ENCODE peak calls at places on chromosomes 13 and 19, in five cellular contexts. C, B, Z, M and H are unnamed samples.

GRCh38 chr13:114062341-114062740 is 70.1 kb downstream of the RASA3 start:
- DNase-seq in C (no peak), M (no peak), B (no peak), Z (no peak), H (no peak)

GRCh38 chr13:25222740-25223139 is 50.7 kb upstream of the AMER2 start:
- DNase-seq in M (no peak), C (no peak), B (no peak), Z (no peak), H (no peak)

GRCh38 chr19:48308695-48309586 is 16.4 kb upstream of the EMP3 start:
- DNase-seq in M (no peak), B (no peak), Z (no peak), C (no peak), H (peak; percentile 66)

GRCh38 chr13:79338343-79338742 is 67.7 kb downstream of the RBM26 start:
- DNase-seq in Z (no peak), M (no peak), B (no peak), C (no peak), H (no peak)

GRCh38 chr13:39783051-39783450 is 127.6 kb downstream of the COG6 start:
- DNase-seq in M (no peak), B (no peak), C (no peak), Z (no peak), H (no peak)

GRCh38 chr13:109271555-109271954 is 514.8 kb downstream of the IRS2 start:
- DNase-seq in C (no peak), B (no peak), M (no peak), Z (no peak), H (no peak)

GRCh38 chr19:18392417-18392816 is 5.0 kb downstream of the LRRC25 start:
- DNase-seq in M (no peak), Z (peak; percentile 68), B (peak; percentile 34), C (no peak), H (no peak)

GRCh38 chr13:24161980-24162517 is 1.5 kb downstream of the SPATA13 start:
- DNase-seq in C (no peak), B (no peak), Z (no peak), M (no peak), H (no peak)

GRCh38 chr13:102870677-102871415 is 25.0 kb downstream of the ERCC5 start:
- DNase-seq in C (peak; percentile 17), B (peak; percentile 37), M (peak; percentile 50), Z (no peak), H (peak; percentile 87)

GRCh38 chr13:41271456-41272285 is 8.3 kb upstream of the MTRF1 start:
- DNase-seq in M (no peak), Z (no peak), C (no peak), B (no peak), H (no peak)

GRCh38 chr13:42046448-42046847 is 2.0 kb upstream of the DGKH start:
- DNase-seq in Z (no peak), B (no peak), C (no peak), M (no peak), H (no peak)

DNA sequence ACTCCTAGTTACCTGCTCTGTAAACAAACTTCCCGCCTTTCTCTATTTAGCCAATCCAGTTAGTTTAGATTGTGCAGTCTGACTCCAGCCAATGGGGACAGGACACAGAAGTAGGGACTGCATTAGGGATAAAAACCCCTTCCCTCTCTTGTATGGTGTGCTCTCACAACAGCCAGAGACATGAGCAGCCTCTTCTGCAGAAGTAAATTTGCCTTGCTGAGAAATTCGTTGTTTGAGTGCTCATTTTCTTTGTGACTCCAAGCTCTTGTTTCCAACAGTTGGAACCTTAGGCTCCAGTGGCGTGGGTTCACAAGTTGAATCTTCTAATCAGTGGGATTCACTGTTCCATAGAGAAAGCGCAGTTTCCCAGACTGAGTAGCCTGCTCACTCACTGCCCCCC is 66.1 kb downstream of the ZNF93 start:
- DNase-seq in Z (no peak), M (no peak), B (no peak), C (no peak), H (no peak)
- H3K4me3 ChIP-seq in Z (no peak overlapping the region), M (no peak overlapping the region), B (no peak overlapping the region), C (no peak overlapping the region), H (no peak overlapping the region)

GRCh38 chr19:29321116-29321515 is 108.2 kb upstream of the UQCRFS1 start:
- DNase-seq in C (no peak), Z (no peak), M (no peak), B (no peak), H (no peak)
- H3K27ac ChIP-seq in C (no peak overlapping the region), Z (no peak overlapping the region), M (no peak overlapping the region), B (no peak overlapping the region), H (no peak overlapping the region)

GRCh38 chr19:33282036-33282686 is 20.2 kb downstream of the CEBPA start:
- DNase-seq in C (no peak), Z (no peak), B (no peak), M (no peak), H (no peak)

GRCh38 chr19:33279430-33280350 is 22.6 kb downstream of the CEBPA start:
- DNase-seq in B (no peak), Z (no peak), C (no peak), M (no peak), H (no peak)

GRCh38 chr19:33278403-33279269 is 23.7 kb downstream of the CEBPA start:
- DNase-seq in B (no peak), Z (no peak), M (no peak), C (no peak), H (no peak)

GRCh38 chr19:33281296-33281926 is 20.9 kb downstream of the CEBPA start:
- DNase-seq in M (no peak), C (no peak), B (no peak), Z (no peak), H (no peak)

GRCh38 chr19:33280351-33280921 is 21.9 kb downstream of the CEBPA start:
- DNase-seq in M (no peak), B (no peak), C (no peak), Z (no peak), H (no peak)
- H3K4me3 ChIP-seq in M (no peak overlapping the region), B (no peak overlapping the region), C (no peak overlapping the region), Z (no peak overlapping the region), H (no peak overlapping the region)

GRCh38 chr19:35118268-35119026 is 2.8 kb downstream of the FXYD3 start:
- DNase-seq in B (no peak), M (no peak), C (no peak), Z (no peak), H (no peak)
- H3K27ac ChIP-seq in B (no peak overlapping the region), M (no peak overlapping the region), C (no peak overlapping the region), Z (no peak overlapping the region), H (peak overlapping the region; percentile 98)

DNA sequence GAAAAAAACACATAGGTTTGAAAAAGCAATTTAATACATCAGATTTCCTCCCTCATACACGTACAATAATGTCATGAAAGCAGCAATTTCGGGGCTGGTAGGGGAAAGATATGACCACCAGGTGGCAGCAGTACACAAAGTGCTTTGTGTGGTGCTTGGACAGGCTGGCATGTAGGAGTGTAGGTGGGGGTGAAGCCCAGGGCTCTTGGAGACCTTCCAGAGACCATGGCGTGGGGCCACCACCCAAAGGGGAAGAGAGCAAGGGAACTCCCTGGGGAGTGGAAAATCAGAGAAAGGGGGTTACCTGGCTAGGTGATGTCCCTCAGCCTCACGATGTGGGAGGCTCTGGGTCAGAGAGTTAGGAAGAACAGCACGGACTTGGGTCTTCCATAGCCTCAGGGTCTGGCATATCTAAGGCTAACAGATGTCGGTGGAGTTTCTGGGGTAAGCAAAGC is 11.8 kb upstream of the CCNA1 start:
- DNase-seq in M (peak; percentile 73), Z (peak; percentile 70), C (peak; percentile 4), B (peak; percentile 68), H (peak; percentile 79)
- H3K4me3 ChIP-seq in M (no peak overlapping the region), Z (no peak overlapping the region), C (no peak overlapping the region), B (no peak overlapping the region), H (no peak overlapping the region)

DNA sequence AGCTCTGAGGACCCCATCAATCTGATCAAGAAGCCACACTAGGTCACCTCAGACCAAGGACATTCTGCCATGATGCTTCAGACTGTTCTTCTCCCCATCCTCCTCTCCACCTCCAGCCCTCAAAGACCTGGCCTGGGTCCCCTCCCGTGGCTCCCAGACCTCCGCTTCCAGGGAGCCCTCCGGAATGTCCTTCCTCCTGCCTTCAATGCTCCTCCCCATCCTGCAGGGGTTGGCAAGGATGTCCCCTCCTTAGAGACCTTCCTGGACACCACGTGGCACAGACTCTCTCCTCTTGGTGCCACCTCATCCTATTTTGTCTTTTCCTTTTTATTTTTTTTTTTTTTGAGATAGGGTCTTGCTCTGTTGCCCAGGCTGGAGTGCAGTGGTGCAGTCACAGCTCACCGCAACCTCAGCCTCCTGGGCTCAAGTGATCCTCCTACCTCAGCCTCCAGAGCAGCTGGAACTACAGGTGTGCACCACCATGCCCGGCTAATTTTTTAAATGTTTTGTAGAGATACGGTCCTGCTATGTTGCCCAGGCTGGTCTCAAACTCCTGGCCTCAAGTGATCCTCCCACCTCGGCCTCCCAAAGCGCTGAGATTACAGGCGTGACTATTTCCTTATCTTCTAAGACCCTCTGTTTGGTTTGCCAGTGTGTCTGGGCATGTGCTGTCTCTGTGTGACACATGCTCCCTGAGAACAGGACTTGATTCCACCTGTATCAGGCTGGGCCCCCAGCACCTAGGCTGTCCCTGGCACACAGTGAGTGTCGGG is 84.9 kb downstream of the GNG7 start:
- DNase-seq in M (no peak), B (no peak), Z (no peak), C (no peak), H (no peak)
- H3K27ac ChIP-seq in M (no peak overlapping the region), B (no peak overlapping the region), Z (no peak overlapping the region), C (peak overlapping the region; percentile 72), H (no peak overlapping the region)